ENCODE peak calls at places on chromosomes 16 and 17, in six cellular contexts. A, W, V, E, S and M are unnamed samples.

GRCh38 chr17:16442594-16443389 is 27.4 kb downstream of the TRPV2 start:
- DNase-seq in E (no peak), A (peak), S (no peak), W (no peak), V (no peak), M (no peak)

GRCh38 chr16:66588981-66589713 is 9.9 kb downstream of the CMTM2 start:
- DNase-seq in E (peak), V (peak), S (no peak), W (no peak), A (peak), M (peak)

GRCh38 chr17:80036715-80037477 is 454 bp downstream of the CCDC40 start:
- DNase-seq in S (peak), E (no peak), A (no peak), W (no peak), V (peak), M (peak)

GRCh38 chr17:44919885-44920564 is 4.7 kb upstream of the GFAP start:
- DNase-seq in A (peak), E (peak), W (peak), S (peak), V (peak), M (peak)

GRCh38 chr17:38864636-38865398 is 5.0 kb upstream of the LASP1 start:
- DNase-seq in E (no peak), A (no peak), V (no peak), W (no peak), S (peak), M (no peak)

GRCh38 chr16:29806096-29806579 is at the start of gene MAZ:
- DNase-seq in A (no peak), V (no peak), S (no peak), W (no peak), E (no peak), M (no peak)

GRCh38 chr17:64348666-64349065 is 42.0 kb downstream of the PECAM1 start:
- DNase-seq in V (no peak), S (no peak), A (no peak), W (no peak), E (no peak), M (no peak)

GRCh38 chr17:80071116-80071980 is 30.0 kb upstream of the GAA start:
- DNase-seq in A (no peak), E (peak), S (no peak), W (no peak), V (no peak), M (no peak)

GRCh38 chr16:4690946-4691665 is 2.3 kb upstream of the NUDT16L1 start:
- DNase-seq in E (no peak), V (no peak), W (no peak), S (no peak), A (peak), M (no peak)

GRCh38 chr17:45265823-45266222 is 3.9 kb upstream of the SPATA32 start:
- DNase-seq in E (no peak), S (no peak), V (no peak), W (no peak), A (no peak), M (no peak)

GRCh38 chr17:79706931-79707382 is 23.8 kb upstream of the ENPP7 start:
- DNase-seq in S (no peak), A (no peak), E (no peak), W (no peak), V (no peak), M (no peak)

GRCh38 chr16:75860654-75861053 is 134.4 kb upstream of the CPHXL start:
- DNase-seq in A (no peak), S (peak), W (no peak), V (no peak), E (no peak), M (no peak)

GRCh38 chr16:51211148-51211547 is 60.1 kb upstream of the SALL1 start:
- DNase-seq in S (no peak), A (no peak), V (no peak), E (no peak), W (no peak), M (no peak)

GRCh38 chr17:73546770-73547345 is 97.4 kb downstream of the SDK2 start:
- DNase-seq in W (peak), A (peak), S (peak), E (no peak), V (peak), M (peak)

GRCh38 chr17:44024271-44024663 is 9.5 kb upstream of the TMEM101 start:
- DNase-seq in E (no peak), A (no peak), V (no peak), W (no peak), S (peak), M (no peak)

GRCh38 chr16:4917117-4917516 is 19.8 kb downstream of the PPL start:
- DNase-seq in S (no peak), E (no peak), A (no peak), V (no peak), W (no peak), M (no peak)

GRCh38 chr16:20628213-20628612 is 52.0 kb upstream of the ACSM2B start:
- DNase-seq in A (no peak), V (no peak), E (no peak), W (no peak), S (no peak), M (no peak)

GRCh38 chr16:87384162-87384999 is 805 bp upstream of the FBXO31 start:
- DNase-seq in S (peak), E (peak), V (peak), A (peak), W (no peak), M (no peak)

GRCh38 chr17:37743875-37744632 is 805 bp downstream of the HNF1B start:
- DNase-seq in S (no peak), E (no peak), V (peak), A (no peak), W (no peak), M (no peak)

GRCh38 chr17:79090503-79091372 is 16.1 kb downstream of the ENGASE start:
- DNase-seq in A (no peak), S (peak), V (no peak), E (no peak), W (no peak), M (no peak)

GRCh38 chr16:88638323-88639230 is at the start of gene IL17C:
- DNase-seq in A (no peak), W (no peak), E (no peak), S (no peak), V (no peak), M (no peak)

GRCh38 chr16:19088341-19088916 is 21.0 kb downstream of the COQ7 start:
- DNase-seq in V (no peak), W (no peak), A (no peak), E (no peak), S (no peak), M (no peak)

GRCh38 chr17:46768540-46768870 is 50.0 kb downstream of the WNT3 start:
- DNase-seq in S (no peak), W (no peak), V (no peak), A (no peak), E (no peak), M (no peak)

GRCh38 chr16:29116980-29117379 is 132.1 kb downstream of the LAT start:
- DNase-seq in E (no peak), W (no peak), A (no peak), S (no peak), V (no peak), M (no peak)

GRCh38 chr16:85601730-85602401 is 11.3 kb upstream of the GSE1 start:
- DNase-seq in S (peak), W (no peak), V (no peak), E (no peak), A (no peak), M (no peak)

GRCh38 chr16:74501484-74502479 is 80.5 kb upstream of the CLEC18B start:
- DNase-seq in W (no peak), E (no peak), S (no peak), A (no peak), V (no peak), M (no peak)

GRCh38 chr16:86492961-86493639 is 17.2 kb upstream of the FOXF1 start:
- DNase-seq in E (no peak), V (no peak), S (no peak), W (no peak), A (no peak), M (no peak)

GRCh38 chr17:64020068-64020766 is at the start of gene ICAM2:
- DNase-seq in E (peak), A (peak), W (no peak), V (no peak), S (no peak), M (peak)

GRCh38 chr17:76399175-76400172 is 15.1 kb downstream of the SPHK1 start:
- DNase-seq in V (no peak), W (no peak), A (no peak), S (no peak), E (no peak), M (no peak)

GRCh38 chr17:76397687-76398522 is 13.5 kb downstream of the SPHK1 start:
- DNase-seq in E (peak), A (peak), S (peak), V (peak), W (peak), M (peak)

GRCh38 chr17:76398523-76399174 is 14.2 kb downstream of the SPHK1 start:
- DNase-seq in V (no peak), A (no peak), E (no peak), W (no peak), S (no peak), M (no peak)

GRCh38 chr17:76395980-76396379 is 11.6 kb downstream of the SPHK1 start:
- DNase-seq in W (no peak), V (no peak), A (no peak), E (no peak), S (no peak), M (no peak)

DNA sequence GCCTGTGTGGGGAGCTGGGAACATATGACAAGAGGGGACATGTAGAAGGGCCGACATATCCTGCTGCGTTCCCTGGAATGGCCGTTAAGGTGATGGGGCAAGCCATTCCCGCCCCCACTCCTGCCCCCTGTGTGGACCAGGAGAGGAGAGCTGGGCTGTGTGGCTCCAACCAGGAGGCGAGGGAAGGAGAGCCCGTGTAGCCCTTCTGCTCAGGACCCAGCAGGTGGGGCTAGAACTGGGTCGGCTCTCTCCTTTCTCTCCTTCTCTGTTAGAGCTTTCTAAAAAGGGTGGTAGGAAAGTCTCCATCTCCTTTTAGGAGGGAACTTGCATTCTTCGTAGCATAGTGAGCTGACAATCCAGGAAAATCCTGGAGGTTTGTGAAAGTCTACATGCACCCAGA is 12.8 kb downstream of the SPHK1 start:
- DNase-seq in W (no peak), E (no peak), A (no peak), V (no peak), S (no peak), M (no peak)
- TF ChIP-seq CTCF in W (peak), E (no peak), A (no peak), V (no peak), S (peak), M (peak)

DNA sequence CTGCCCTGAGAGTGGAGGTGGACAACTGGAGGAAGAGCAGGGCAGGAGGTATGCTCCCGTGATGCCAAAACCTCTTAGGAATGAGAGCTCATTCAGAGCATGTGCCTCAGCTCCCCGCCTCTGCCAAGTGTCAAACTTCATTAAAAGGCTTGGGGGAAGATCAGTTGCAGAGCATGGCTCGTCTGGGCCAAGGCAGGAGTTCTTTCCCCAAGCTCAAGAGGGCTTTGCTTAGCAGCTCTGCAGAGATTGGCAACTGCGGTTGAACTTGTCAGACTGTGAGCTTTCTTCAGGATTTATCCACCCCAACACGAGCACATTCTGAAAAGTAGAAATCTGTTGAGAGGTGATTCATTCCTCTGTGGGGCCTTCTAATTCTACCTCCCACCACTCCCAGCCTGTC is 248.1 kb downstream of the HS3ST3A1 start:
- DNase-seq in S (peak), A (no peak), W (peak), E (peak), V (no peak), M (no peak)
- TF ChIP-seq CTCF in S (no peak), A (no peak), W (no peak), E (no peak), V (no peak), M (no peak)

DNA sequence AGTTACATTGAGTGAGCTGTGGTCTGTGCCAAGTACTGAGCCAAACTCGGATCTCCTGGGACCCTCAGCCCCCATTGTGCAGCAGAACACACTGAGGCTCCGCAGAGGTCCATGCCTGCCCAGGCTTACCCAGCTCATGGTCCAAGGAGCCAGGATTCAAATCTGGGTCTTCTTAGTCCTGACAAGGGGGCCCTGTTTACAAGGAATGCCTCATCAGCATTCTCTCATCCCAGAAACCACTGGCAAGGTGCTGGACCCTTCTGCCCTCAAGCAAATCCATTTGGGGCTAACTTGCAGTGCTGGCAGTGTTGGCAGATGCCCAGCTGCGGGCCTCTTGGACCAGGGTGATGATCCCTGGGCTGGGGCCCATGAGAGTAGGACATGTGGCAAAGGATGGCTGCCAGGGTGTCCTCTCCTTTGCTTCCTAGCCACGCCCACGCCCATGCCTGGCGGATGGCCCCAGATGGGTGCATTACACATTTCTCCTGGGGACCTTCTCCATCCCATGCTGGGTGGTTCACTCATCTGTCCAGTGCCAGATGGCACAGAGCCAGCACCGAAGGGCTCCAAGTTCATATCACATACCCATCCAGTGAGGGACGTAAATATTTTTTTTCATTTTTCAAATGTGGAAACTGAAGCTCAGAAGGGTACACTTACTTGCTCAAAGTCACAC is 117.7 kb downstream of the CMIP start:
- DNase-seq in E (no peak), V (no peak), S (no peak), A (no peak), W (no peak), M (no peak)
- TF ChIP-seq CTCF in E (no peak), V (no peak), S (no peak), A (no peak), W (no peak), M (no peak)

DNA sequence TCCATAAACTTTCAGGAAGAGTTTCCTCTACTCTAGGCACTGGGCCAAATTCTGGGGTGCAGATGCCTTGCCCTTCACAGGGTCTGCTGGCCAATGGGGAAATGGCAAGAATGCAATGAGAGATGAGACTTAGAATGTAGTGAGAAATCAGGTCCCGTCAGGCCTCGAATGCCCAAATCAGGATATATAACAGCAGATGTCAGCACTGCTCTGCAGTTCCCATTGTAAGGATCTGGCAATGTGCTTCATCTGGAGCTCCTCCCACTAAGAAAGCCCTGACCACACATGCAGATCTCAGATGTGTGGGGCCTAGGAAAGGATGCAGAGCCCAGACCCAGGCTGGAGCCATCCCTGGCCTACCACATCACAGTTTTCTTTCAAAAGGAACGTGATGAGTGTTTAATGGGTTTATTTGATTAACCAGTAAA is 13.9 kb upstream of the LPCAT2 start:
- DNase-seq in V (no peak), E (peak), A (peak), W (peak), S (peak), M (no peak)
- TF ChIP-seq CTCF in V (no peak), E (peak), A (peak), W (peak), S (peak), M (no peak)

GRCh38 chr17:48025040-48025903 is 12.3 kb downstream of the COPZ2 start:
- DNase-seq in V (peak), S (peak), E (peak), W (peak), A (peak), M (peak)
- TF ChIP-seq CTCF in V (peak), S (peak), E (peak), W (peak), A (peak), M (peak)